ENCODE peak calls at places on chromosomes 13 and 19, in six cellular contexts. W is HL-60, Z is ascending aorta, R is breast epithelium, S is H9, N is OCI-LY7. Q is an unnamed sample.
A peak's percentile ranks its signal among the peaks of the same experiment; 100 is the strongest.

GRCh38 chr13:49220035-49220855 is at the start of gene MLNR:
- DNase-seq in W (no peak), Z (no peak), R (no peak), S (peak; percentile 76), N (no peak), Q (no peak)

GRCh38 chr19:33956941-33957340 is 160.3 kb downstream of the KCTD15 start:
- DNase-seq in W (no peak), Z (peak; percentile 42), R (no peak), S (no peak), N (no peak), Q (no peak)

GRCh38 chr13:76004411-76004810 is 368.3 kb downstream of the LMO7 start:
- DNase-seq in W (no peak), Z (no peak), R (no peak), S (no peak), N (no peak), Q (peak; percentile 18)

GRCh38 chr13:41652735-41653361 is 195.5 kb downstream of the RGCC start:
- DNase-seq in W (peak; percentile 7), Z (no peak), R (no peak), S (no peak), N (peak; percentile 79), Q (peak; percentile 54)

GRCh38 chr19:2542341-2543069 is 66.6 kb downstream of the GADD45B start:
- DNase-seq in W (no peak), Z (no peak), R (no peak), S (peak; percentile 58), N (no peak), Q (peak; percentile 39)

GRCh38 chr13:112764864-112765561 is 75.2 kb downstream of the ATP11A start:
- DNase-seq in W (no peak), Z (no peak), R (no peak), S (peak; percentile 26), N (no peak), Q (no peak)

GRCh38 chr13:109790071-109790470 is 3.7 kb upstream of the IRS2 start:
- DNase-seq in W (peak; percentile 80), Z (no peak), R (no peak), S (no peak), N (no peak), Q (peak; percentile 48)

GRCh38 chr13:61751039-61751438 is 335.4 kb upstream of the PCDH20 start:
- DNase-seq in W (no peak), Z (no peak), R (no peak), S (no peak), N (no peak), Q (no peak)

GRCh38 chr19:49210108-49210900 is 52.7 kb downstream of the TRPM4 start:
- DNase-seq in W (no peak), Z (no peak), R (no peak), S (peak; percentile 99), N (peak; percentile 61), Q (peak; percentile 17)

GRCh38 chr13:30119476-30119875 is 187.9 kb downstream of the KATNAL1 start:
- DNase-seq in W (no peak), Z (no peak), R (no peak), S (no peak), N (no peak), Q (peak; percentile 36)

GRCh38 chr13:23160241-23161175 is 20.3 kb upstream of the SGCG start:
- DNase-seq in W (no peak), Z (no peak), R (no peak), S (peak; percentile 38), N (no peak), Q (no peak)

GRCh38 chr13:110957931-110958330 is 43.1 kb upstream of the ANKRD10 start:
- DNase-seq in W (no peak), Z (no peak), R (no peak), S (no peak), N (no peak), Q (no peak)

GRCh38 chr13:98189841-98190505 is 12.9 kb upstream of the RNF113B start:
- DNase-seq in W (no peak), Z (no peak), R (no peak), S (no peak), N (no peak), Q (no peak)

GRCh38 chr13:98188544-98189166 is 11.6 kb upstream of the RNF113B start:
- DNase-seq in W (no peak), Z (no peak), R (no peak), S (no peak), N (no peak), Q (no peak)

GRCh38 chr13:98195054-98195791 is 18.2 kb upstream of the RNF113B start:
- DNase-seq in W (no peak), Z (no peak), R (no peak), S (no peak), N (no peak), Q (no peak)

GRCh38 chr13:98190889-98191444 is 13.9 kb upstream of the RNF113B start:
- DNase-seq in W (no peak), Z (no peak), R (no peak), S (no peak), N (no peak), Q (no peak)

GRCh38 chr13:98192008-98192407 is 14.9 kb upstream of the RNF113B start:
- DNase-seq in W (no peak), Z (no peak), R (no peak), S (no peak), N (no peak), Q (no peak)
- TF ChIP-seq CTCF in W (no peak), Z (no peak), R (no peak), S (no peak), N (no peak), Q (no peak)

GRCh38 chr13:65615506-65615905 is 1614.6 kb downstream of the PCDH9 start:
- DNase-seq in W (no peak), Z (no peak), R (no peak), S (no peak), N (no peak), Q (no peak)

GRCh38 chr13:65613004-65613403 is 1617.1 kb downstream of the PCDH9 start:
- DNase-seq in W (no peak), Z (no peak), R (no peak), S (peak; percentile 33), N (peak; percentile 12), Q (no peak)
- TF ChIP-seq CTCF in W (no peak), Z (no peak), R (no peak), S (peak; percentile 74), N (peak; percentile 75), Q (peak; percentile 22)

DNA sequence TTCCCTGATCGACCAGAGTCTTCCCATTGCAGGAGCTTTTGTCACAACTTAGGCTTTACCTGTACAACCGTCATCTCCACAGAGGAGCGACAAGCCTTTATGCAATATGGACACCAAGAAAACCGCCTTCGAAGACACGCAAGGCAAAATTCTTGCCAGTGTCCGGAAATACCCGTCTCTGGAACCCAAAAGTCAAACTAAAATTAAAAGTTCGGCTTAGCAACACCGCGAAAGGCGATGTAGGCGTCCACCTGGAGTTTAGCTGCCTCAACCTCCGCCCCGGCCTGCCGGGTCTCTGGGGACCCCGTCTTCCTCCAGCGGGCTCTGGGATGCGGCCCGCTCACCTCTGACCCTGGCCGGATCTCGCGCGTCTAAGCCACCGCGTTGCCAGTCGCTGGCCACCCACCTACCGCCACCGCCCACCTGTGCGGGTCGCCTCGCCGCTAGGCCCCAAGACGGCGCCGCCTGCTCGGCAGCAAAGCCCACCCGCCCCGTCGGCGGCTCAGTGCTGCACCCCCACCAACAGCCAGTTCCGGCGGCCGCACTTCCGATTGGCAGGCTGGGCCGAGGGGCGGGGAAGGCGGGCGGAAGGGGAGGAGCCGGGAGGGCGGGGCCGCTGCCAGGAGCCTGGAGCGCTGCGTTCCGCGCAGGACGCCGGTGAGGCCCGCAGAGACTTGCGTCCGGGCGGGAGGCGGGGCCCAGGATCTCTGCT is at the start of gene SUPT20H:
- DNase-seq in W (peak; percentile 54), Z (peak; percentile 95), R (peak; percentile 93), S (peak; percentile 96), N (peak; percentile 93), Q (peak; percentile 89)
- TF ChIP-seq CTCF in W (no peak), Z (no peak), R (no peak), S (no peak), N (no peak), Q (no peak)

DNA sequence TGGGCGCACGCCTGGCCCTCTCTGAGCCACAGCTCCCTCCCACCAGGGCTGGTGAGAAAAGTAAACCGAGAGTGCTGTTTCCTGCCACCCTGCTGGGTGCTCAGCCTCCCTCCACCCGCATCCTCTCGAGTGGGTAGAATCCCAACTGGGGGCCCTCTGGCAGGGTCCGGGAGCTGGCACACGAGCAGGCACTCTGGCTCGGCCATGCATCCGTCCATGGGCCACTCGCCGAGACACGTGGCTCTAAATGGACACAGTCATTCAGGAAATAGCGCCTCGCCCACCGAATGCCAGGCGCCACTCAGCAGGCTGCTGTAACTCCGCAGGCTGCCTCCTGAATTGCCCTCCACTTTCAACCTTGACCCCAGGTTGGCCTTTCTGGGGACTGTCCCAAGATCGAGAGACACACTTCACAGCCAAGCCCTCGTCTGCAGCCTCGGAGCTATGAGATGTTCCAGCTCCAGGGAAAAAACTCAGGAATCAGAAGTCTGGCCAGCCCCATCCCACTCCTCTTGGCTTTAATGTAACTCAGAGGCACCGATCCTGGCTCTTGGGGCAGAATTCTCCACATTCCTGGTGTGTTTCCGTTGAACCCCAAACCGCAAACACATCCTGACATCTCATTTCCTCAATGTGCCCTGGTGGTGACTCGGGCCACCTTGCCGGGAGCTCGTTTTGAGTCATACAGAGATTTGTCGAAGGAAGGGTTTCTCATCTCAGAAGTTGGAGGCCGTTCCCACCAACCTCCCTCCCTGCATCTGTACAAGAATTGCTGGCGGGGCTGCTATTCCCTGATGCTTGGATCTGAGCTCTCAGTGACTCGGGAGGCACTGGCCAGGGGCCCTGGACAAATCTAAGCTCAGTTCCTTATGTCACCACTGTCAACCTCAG is 14.1 kb downstream of the KLF2 start:
- DNase-seq in W (no peak), Z (peak; percentile 89), R (no peak), S (no peak), N (peak; percentile 30), Q (peak; percentile 74)
- TF ChIP-seq CTCF in W (no peak), Z (peak; percentile 17), R (no peak), S (no peak), N (no peak), Q (no peak)

DNA sequence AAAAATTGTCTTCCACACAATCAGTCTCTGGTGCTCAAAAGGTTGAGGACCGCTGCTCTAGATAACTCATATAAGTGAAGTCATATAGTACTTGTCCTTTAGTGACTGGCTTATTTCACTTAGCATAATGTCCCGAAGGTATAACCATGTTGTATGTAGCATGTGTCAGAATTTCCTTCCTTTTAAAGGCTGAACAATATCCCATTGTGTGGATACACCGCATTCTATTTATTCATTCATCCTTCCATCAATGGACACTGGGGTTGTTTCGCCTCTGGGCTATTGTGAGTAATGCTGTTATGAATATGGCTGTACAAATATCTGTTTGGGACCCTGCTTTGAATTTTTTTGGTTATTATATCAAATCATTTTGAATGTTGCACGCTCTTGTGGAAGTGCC is 4.6 kb upstream of the LYPD5 start:
- DNase-seq in W (no peak), Z (no peak), R (no peak), S (no peak), N (no peak), Q (no peak)
- TF ChIP-seq CTCF in W (no peak), Z (no peak), R (no peak), S (no peak), N (no peak), Q (no peak)